ENCODE peak calls at places on chromosomes 16 and 17, in eight cellular contexts. Y is GM13976, A is osteoblast, X is prostate gland, C is WTC11, L is heart left ventricle, U is tibial artery, Z is transverse colon. V is an unnamed sample.

GRCh38 chr16:27365142-27366089 is 36.6 kb upstream of the IL21R start:
- DNase-seq in Y (no peak), A (no peak), X (no peak), U (no peak), L (no peak), Z (no peak), C (no peak), V (no peak)

GRCh38 chr16:53651357-53651756 is 52.3 kb downstream of the RPGRIP1L start:
- DNase-seq in U (no peak), C (peak), L (no peak), X (no peak), A (no peak), Z (no peak), Y (no peak), V (no peak)

GRCh38 chr17:33322063-33322462 is 29.0 kb upstream of the ASIC2 start:
- DNase-seq in L (no peak), Z (no peak), X (no peak), Y (no peak), U (no peak), A (no peak), C (no peak), V (no peak)

GRCh38 chr17:42803074-42803883 is 4.6 kb downstream of the CNTD1 start:
- DNase-seq in Z (no peak), X (no peak), U (no peak), Y (no peak), L (no peak), A (no peak), C (no peak), V (peak)

GRCh38 chr17:64124609-64125008 is 5.3 kb downstream of the ERN1 start:
- DNase-seq in U (no peak), C (no peak), Z (no peak), X (no peak), Y (no peak), L (no peak), A (no peak), V (no peak)

GRCh38 chr16:31228206-31228605 is 11.3 kb upstream of the PYDC1 start:
- DNase-seq in Z (no peak), U (no peak), A (peak), C (no peak), L (no peak), X (no peak), Y (no peak), V (no peak)

GRCh38 chr17:77394540-77395295 is 253.9 kb downstream of the SEC14L1 start:
- DNase-seq in Y (no peak), Z (peak), L (peak), U (no peak), A (peak), C (no peak), X (peak), V (no peak)

GRCh38 chr17:39222151-39222550 is 3.6 kb downstream of the STAC2 start:
- DNase-seq in Z (no peak), U (peak), L (peak), A (no peak), C (no peak), X (peak), Y (no peak), V (no peak)

GRCh38 chr17:70405492-70406220 is 236.3 kb downstream of the KCNJ2 start:
- DNase-seq in C (no peak), L (no peak), Y (no peak), Z (no peak), A (peak), X (no peak), U (no peak), V (no peak)

GRCh38 chr16:10859020-10859419 is 18.0 kb upstream of the CIITA start:
- DNase-seq in L (no peak), A (no peak), X (no peak), Z (no peak), C (no peak), U (peak), Y (no peak), V (no peak)

GRCh38 chr16:9077001-9077809 is 14.2 kb upstream of the HAPSTR1 start:
- DNase-seq in Y (no peak), C (no peak), Z (no peak), L (no peak), A (peak), X (no peak), U (no peak), V (no peak)

GRCh38 chr17:59149051-59149450 is 5.9 kb downstream of the SKA2 start:
- DNase-seq in C (no peak), U (no peak), L (no peak), A (no peak), Z (no peak), Y (no peak), X (no peak), V (no peak)

GRCh38 chr16:74667215-74667765 is 613 bp upstream of the RFWD3 start:
- DNase-seq in Z (peak), A (peak), L (peak), U (peak), C (peak), Y (peak), X (no peak), V (no peak)

GRCh38 chr17:67281053-67281452 is 36.1 kb upstream of the HELZ start:
- DNase-seq in X (no peak), L (no peak), Z (no peak), U (no peak), A (no peak), C (no peak), Y (no peak), V (no peak)

GRCh38 chr16:67403976-67404555 is 10.8 kb upstream of the TPPP3 start:
- DNase-seq in A (peak), U (no peak), Y (no peak), Z (no peak), L (no peak), C (no peak), X (no peak), V (no peak)

GRCh38 chr16:85017151-85017550 is 5.8 kb upstream of the ZDHHC7 start:
- DNase-seq in C (no peak), Y (peak), A (peak), U (no peak), X (no peak), Z (no peak), L (no peak), V (no peak)

GRCh38 chr17:78999947-79000395 is 9.6 kb downstream of the CANT1 start:
- DNase-seq in C (no peak), A (peak), Y (peak), L (no peak), U (peak), Z (no peak), X (no peak), V (no peak)

GRCh38 chr16:27844826-27845225 is 218.7 kb downstream of the GSG1L start:
- DNase-seq in Y (no peak), L (no peak), A (no peak), Z (no peak), U (peak), X (no peak), C (peak), V (no peak)

GRCh38 chr16:13517856-13518255 is 402.1 kb upstream of the ERCC4 start:
- DNase-seq in U (no peak), Z (no peak), C (no peak), Y (no peak), A (no peak), X (no peak), L (no peak), V (no peak)

GRCh38 chr17:81703747-81704654 is 834 bp downstream of the MRPL12 start:
- DNase-seq in A (peak), L (no peak), C (no peak), Z (no peak), U (no peak), X (no peak), Y (no peak), V (no peak)

GRCh38 chr17:60087882-60088669 is 9.4 kb upstream of the HEATR6 start:
- DNase-seq in X (no peak), Z (peak), Y (no peak), C (no peak), L (no peak), A (no peak), U (no peak), V (no peak)

GRCh38 chr17:65227637-65228036 is 90.5 kb downstream of the RGS9 start:
- DNase-seq in A (no peak), L (no peak), X (no peak), Y (no peak), U (no peak), C (no peak), Z (no peak), V (no peak)

GRCh38 chr17:65228734-65229390 is 91.7 kb downstream of the RGS9 start:
- DNase-seq in L (no peak), U (no peak), X (no peak), A (peak), Z (no peak), C (no peak), Y (peak), V (no peak)

GRCh38 chr17:41026668-41027471 is at the start of gene KRTAP1-5:
- DNase-seq in Z (no peak), C (no peak), A (peak), X (no peak), Y (no peak), L (no peak), U (no peak), V (no peak)

GRCh38 chr17:64151016-64151368 is 21.0 kb upstream of the ERN1 start:
- DNase-seq in A (no peak), Z (no peak), Y (no peak), X (no peak), L (no peak), C (no peak), U (no peak), V (no peak)

GRCh38 chr17:30084773-30085172 is 31.8 kb upstream of the NSRP1 start:
- DNase-seq in X (no peak), Y (no peak), C (no peak), A (no peak), U (no peak), L (no peak), Z (no peak), V (no peak)

GRCh38 chr16:83744521-83744981 is 63.2 kb upstream of the HSBP1 start:
- DNase-seq in C (no peak), A (no peak), Z (peak), X (no peak), U (peak), L (peak), Y (peak), V (no peak)

GRCh38 chr17:10549108-10549842 is at the start of gene MYH2:
- DNase-seq in Z (no peak), Y (no peak), C (peak), U (no peak), X (no peak), A (no peak), L (no peak), V (no peak)

GRCh38 chr16:77383606-77384187 is 51.1 kb downstream of the ADAMTS18 start:
- DNase-seq in A (no peak), U (no peak), Y (no peak), X (no peak), L (no peak), C (no peak), Z (no peak), V (no peak)

GRCh38 chr17:64084086-64084939 is 45.6 kb downstream of the ERN1 start:
- DNase-seq in Y (no peak), X (no peak), L (no peak), C (peak), A (peak), Z (peak), U (no peak), V (no peak)

GRCh38 chr16:15641753-15642556 is 999 bp downstream of the MARF1 start:
- DNase-seq in Y (no peak), Z (no peak), C (no peak), X (no peak), L (no peak), A (no peak), U (no peak), V (no peak)

GRCh38 chr17:42436401-42436800 is 13.3 kb upstream of the CAVIN1 start:
- DNase-seq in Z (peak), X (no peak), Y (no peak), A (peak), U (peak), L (peak), C (no peak), V (no peak)

GRCh38 chr17:42598905-42599304 is 10.3 kb downstream of the RETREG3 start:
- DNase-seq in L (peak), A (peak), U (no peak), C (no peak), Y (no peak), Z (no peak), X (no peak), V (no peak)

GRCh38 chr16:88599825-88600538 is 29.8 kb downstream of the ZC3H18 start:
- DNase-seq in C (no peak), X (no peak), Z (no peak), U (no peak), Y (no peak), A (no peak), L (no peak), V (no peak)

GRCh38 chr16:77788196-77789084 is at the start of gene VAT1L:
- DNase-seq in U (peak), X (no peak), Y (peak), A (peak), L (peak), Z (no peak), C (peak), V (no peak)

GRCh38 chr17:49218941-49219913 is 8.7 kb downstream of the ABI3 start:
- DNase-seq in Z (peak), Y (peak), U (no peak), A (peak), L (no peak), C (peak), X (no peak), V (no peak)
- TF ChIP-seq CTCF in Z (no peak), Y (peak), U (no peak), A (peak), L (no peak), C (peak), X (no peak), V (no peak)

GRCh38 chr17:35766489-35766877 is 5.8 kb downstream of the C17orf50 start:
- DNase-seq in Z (no peak), Y (no peak), X (no peak), A (peak), C (no peak), L (no peak), U (no peak), V (no peak)
- TF ChIP-seq CTCF in Z (no peak), Y (no peak), X (no peak), A (no peak), C (no peak), L (no peak), U (no peak), V (no peak)

GRCh38 chr17:69057280-69057679 is 3.4 kb downstream of the ABCA9 start:
- DNase-seq in U (no peak), Y (no peak), Z (no peak), L (no peak), A (no peak), X (no peak), C (no peak), V (no peak)

GRCh38 chr17:69056179-69056823 is 4.4 kb downstream of the ABCA9 start:
- DNase-seq in A (no peak), X (no peak), L (no peak), U (no peak), C (no peak), Z (no peak), Y (no peak), V (no peak)

GRCh38 chr17:69059458-69060205 is 1.1 kb downstream of the ABCA9 start:
- DNase-seq in L (no peak), Y (no peak), A (no peak), X (no peak), U (no peak), Z (no peak), C (no peak), V (no peak)

GRCh38 chr17:69060835-69061234 is at the start of gene ABCA9:
- DNase-seq in A (peak), X (no peak), C (no peak), Z (no peak), Y (no peak), U (no peak), L (no peak), V (no peak)

GRCh38 chr17:69058165-69058564 is 2.6 kb downstream of the ABCA9 start:
- DNase-seq in A (peak), U (no peak), Z (no peak), C (no peak), Y (no peak), X (no peak), L (no peak), V (no peak)
- TF ChIP-seq CTCF in A (no peak), U (no peak), Z (no peak), C (peak), Y (no peak), X (no peak), L (no peak), V (no peak)

GRCh38 chr16:2090819-2091721 is 43.3 kb downstream of the TSC2 start:
- DNase-seq in X (peak), L (peak), U (no peak), C (peak), Z (peak), Y (peak), A (peak), V (no peak)
- TF ChIP-seq CTCF in X (peak), L (peak), U (no peak), C (no peak), Z (no peak), Y (no peak), A (no peak), V (no peak)

GRCh38 chr17:4895676-4896331 is 3.5 kb upstream of the C17orf107 start:
- DNase-seq in U (no peak), L (no peak), X (no peak), Z (no peak), Y (no peak), A (peak), C (peak), V (no peak)
- TF ChIP-seq CTCF in U (no peak), L (no peak), X (no peak), Z (no peak), Y (no peak), A (no peak), C (no peak), V (no peak)

GRCh38 chr16:71565812-71566700 is 10.8 kb downstream of the TAT start:
- DNase-seq in X (no peak), A (no peak), L (no peak), C (no peak), Y (no peak), Z (no peak), U (no peak), V (no peak)
- TF ChIP-seq CTCF in X (no peak), A (no peak), L (no peak), C (no peak), Y (no peak), Z (no peak), U (no peak), V (no peak)

DNA sequence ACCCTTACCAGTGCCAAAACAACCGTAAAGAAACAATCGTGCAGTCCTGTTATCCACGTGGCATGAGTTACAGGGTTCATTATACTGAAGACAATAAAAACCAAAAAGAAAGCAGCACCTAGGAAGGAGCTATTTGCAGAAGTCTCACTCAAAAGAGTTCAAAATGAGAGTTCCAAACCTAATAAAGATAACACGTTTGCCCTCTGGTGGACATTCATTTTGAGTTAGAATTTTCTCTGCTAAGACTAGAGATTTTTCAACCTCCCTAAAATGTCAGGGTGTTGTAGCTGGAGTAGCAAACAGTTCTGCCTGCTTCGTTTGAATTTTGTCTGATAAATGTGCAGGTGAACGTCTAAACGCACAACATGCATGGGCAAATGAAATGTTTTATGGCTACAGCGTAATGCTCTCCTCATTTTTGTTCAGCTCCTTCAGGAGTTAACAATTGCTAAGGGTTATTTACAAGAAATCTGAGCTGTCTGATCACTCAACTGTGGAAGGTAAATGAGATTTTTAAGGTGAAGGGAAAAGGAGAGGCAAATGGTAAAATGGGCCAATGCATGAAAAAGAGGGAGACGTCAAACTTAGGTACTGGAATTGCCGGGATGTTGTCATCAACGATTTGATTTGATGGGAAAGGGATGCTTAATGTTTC is 1067.9 kb upstream of the EEF2KMT start:
- DNase-seq in U (no peak), Y (no peak), C (no peak), Z (no peak), X (no peak), A (no peak), L (no peak), V (no peak)
- TF ChIP-seq CTCF in U (no peak), Y (no peak), C (no peak), Z (no peak), X (no peak), A (no peak), L (no peak), V (peak)

GRCh38 chr17:47978324-47978723 is 7.4 kb downstream of the CDK5RAP3 start:
- DNase-seq in X (peak), A (peak), U (no peak), Y (peak), Z (peak), C (peak), L (peak), V (no peak)
- TF ChIP-seq CTCF in X (peak), A (peak), U (peak), Y (peak), Z (peak), C (peak), L (peak), V (peak)

V was measured in LNCaP clone FGC.